ENCODE peak calls at places on chromosomes 5 and 9, in six cellular contexts. J is psoas muscle, K is WTC11, S is lower leg skin, T is left lung, D is nephron progenitor cell. Y is an unnamed sample.

GRCh38 chr5:54873696-54874095 is 111.7 kb downstream of the ESM1 start:
- DNase-seq in T (no peak), S (no peak), D (no peak), K (no peak), J (no peak), Y (no peak)

GRCh38 chr9:137982132-137982666 is 104.6 kb downstream of the CACNA1B start:
- DNase-seq in J (no peak), T (no peak), K (no peak), S (no peak), D (no peak), Y (no peak)

GRCh38 chr5:38515648-38516047 is 40.8 kb downstream of the LIFR start:
- DNase-seq in J (no peak), K (no peak), S (no peak), T (no peak), D (no peak), Y (no peak)

GRCh38 chr5:43601454-43602260 is 1.3 kb upstream of the NNT start:
- DNase-seq in J (no peak), K (no peak), T (no peak), D (no peak), S (no peak), Y (no peak)

GRCh38 chr5:110899566-110900412 is 161.0 kb downstream of the SLC25A46 start:
- DNase-seq in J (no peak), T (no peak), S (no peak), D (no peak), K (no peak), Y (no peak)

GRCh38 chr5:180601591-180602480 is 10.5 kb upstream of the SCGB3A1 start:
- DNase-seq in D (no peak), T (peak), K (peak), S (no peak), J (peak), Y (no peak)

GRCh38 chr5:171426266-171426665 is 6.8 kb downstream of the FGF18 start:
- DNase-seq in J (no peak), S (no peak), D (no peak), T (no peak), K (no peak), Y (peak)

GRCh38 chr9:15570769-15571168 is 17.9 kb downstream of the CCDC171 start:
- DNase-seq in J (no peak), T (no peak), D (no peak), S (no peak), K (no peak), Y (no peak)

GRCh38 chr9:124480621-124480981 is 26.6 kb downstream of the NR5A1 start:
- DNase-seq in D (peak), K (peak), T (peak), S (no peak), J (peak), Y (no peak)

GRCh38 chr5:57175586-57175985 is 1.7 kb downstream of the GPBP1 start:
- DNase-seq in J (no peak), K (no peak), T (no peak), S (no peak), D (peak), Y (no peak)

GRCh38 chr9:89519393-89519805 is 21.5 kb upstream of the SEMA4D start:
- DNase-seq in J (peak), D (no peak), S (no peak), K (no peak), T (no peak), Y (no peak)

GRCh38 chr5:36242534-36243144 is 914 bp upstream of the NADK2 start:
- DNase-seq in S (no peak), D (no peak), K (no peak), T (peak), J (no peak), Y (no peak)

GRCh38 chr5:38450627-38451371 is 105.6 kb downstream of the LIFR start:
- DNase-seq in J (no peak), K (no peak), T (no peak), S (peak), D (no peak), Y (no peak)

GRCh38 chr5:54900906-54901725 is 84.3 kb downstream of the ESM1 start:
- DNase-seq in T (no peak), D (no peak), J (peak), K (no peak), S (peak), Y (no peak)

GRCh38 chr9:79757906-79758669 is 186.3 kb downstream of the TLE4 start:
- DNase-seq in J (no peak), S (no peak), T (no peak), K (no peak), D (no peak), Y (no peak)
- TF ChIP-seq CTCF in J (peak), S (no peak), T (no peak), K (no peak), D (no peak), Y (peak)

GRCh38 chr5:81851481-81852178 is 100.7 kb upstream of the SSBP2 start:
- DNase-seq in S (peak), D (peak), J (peak), T (peak), K (peak), Y (peak)
- TF ChIP-seq CTCF in S (no peak), D (no peak), J (no peak), T (no peak), K (no peak), Y (no peak)

DNA sequence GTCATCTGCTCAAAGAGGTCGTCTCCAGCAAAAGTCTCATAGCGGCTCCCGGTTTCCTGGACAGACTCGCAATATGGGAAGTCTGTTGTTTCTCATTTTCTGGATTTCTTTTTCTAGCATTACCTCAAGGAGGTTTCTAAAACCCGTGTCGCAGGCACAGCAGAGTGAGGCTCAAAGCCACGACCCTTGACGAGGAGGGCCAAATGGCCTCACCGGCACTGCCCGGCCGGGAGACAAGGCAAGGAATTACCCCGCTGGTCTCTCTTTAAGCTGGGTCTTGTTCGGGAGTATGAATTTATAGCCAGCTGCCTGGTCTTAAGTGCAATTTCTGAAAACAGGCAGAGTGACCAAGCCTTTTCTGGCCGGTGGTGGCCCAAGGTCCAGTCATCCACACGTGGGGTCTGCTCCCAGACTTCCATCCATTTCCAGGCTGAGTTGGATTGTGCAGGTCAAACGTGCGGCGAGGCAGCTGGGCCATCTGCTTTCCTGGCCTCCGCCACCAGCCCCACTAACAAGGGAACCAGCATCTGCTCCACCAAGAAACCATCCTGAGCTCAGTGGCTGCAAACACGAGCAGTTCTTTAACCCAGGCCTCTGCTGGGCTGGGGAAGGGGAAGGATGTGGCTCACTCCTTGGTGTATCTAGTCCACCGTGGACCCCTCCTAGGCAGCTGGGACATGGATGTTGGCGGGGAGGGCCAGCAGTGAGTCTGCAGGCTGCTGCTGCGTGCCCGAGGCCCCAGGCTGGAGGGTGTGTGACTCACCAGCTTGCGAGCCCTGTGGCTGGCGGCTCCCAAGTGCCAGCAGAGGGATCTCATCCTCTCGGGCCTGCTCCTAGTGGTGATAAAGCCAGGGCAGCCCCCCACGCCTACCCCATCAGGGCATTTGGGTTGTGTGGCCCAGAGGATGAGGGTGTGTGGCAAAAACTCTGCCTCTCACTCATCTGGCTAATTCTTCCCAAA is 55.6 kb upstream of the COL5A1 start:
- DNase-seq in T (peak), D (no peak), K (no peak), S (no peak), J (no peak), Y (peak)
- TF ChIP-seq CTCF in T (no peak), D (no peak), K (no peak), S (no peak), J (no peak), Y (no peak)

GRCh38 chr9:2022560-2022959 is 7.4 kb downstream of the SMARCA2 start:
- DNase-seq in K (no peak), T (no peak), J (no peak), S (no peak), D (no peak), Y (no peak)
- TF ChIP-seq CTCF in K (no peak), T (no peak), J (no peak), S (no peak), D (no peak), Y (no peak)

Y was measured in natural killer cell.